ENCODE peak calls at places on chromosomes 11 and 22, in six cellular contexts. W is iris pigment epithelial cell; L is activated naive CD8-positive, alpha-beta T cell treated with anti-CD3 and anti-CD28 coated beads, Interleukin-2, amount 50 U/mL, for 24 hours; U is sciatic nerve; Q is GM18507; G is brain microvascular endothelial cell. N is an unnamed sample.
A peak's percentile ranks its signal among the peaks of the same experiment; 100 is the strongest.

GRCh38 chr11:32891657-32892354 is 805 bp upstream of the QSER1 start:
- DNase-seq in Q (no peak), L (peak; percentile 47), W (peak; percentile 16), G (no peak), U (no peak), N (no peak)

GRCh38 chr11:116725434-116726221 is 47.2 kb downstream of the BUD13 start:
- DNase-seq in G (peak; percentile 53), U (no peak), W (peak; percentile 32), Q (no peak), L (no peak), N (peak; percentile 2)

GRCh38 chr11:110097459-110098012 is 4.3 kb downstream of the ZC3H12C start:
- DNase-seq in L (no peak), W (peak; percentile 60), Q (no peak), U (no peak), G (no peak), N (no peak)

GRCh38 chr11:120565436-120566155 is 54.0 kb downstream of the GRIK4 start:
- DNase-seq in W (peak; percentile 47), L (no peak), Q (no peak), G (no peak), U (no peak), N (peak; percentile 52)

GRCh38 chr22:45210174-45210573 is 30.5 kb downstream of the KIAA0930 start:
- DNase-seq in W (no peak), Q (no peak), U (peak; percentile 42), G (no peak), L (no peak), N (no peak)

GRCh38 chr11:74444173-74444832 is 23.0 kb downstream of the KCNE3 start:
- DNase-seq in U (no peak), L (no peak), Q (no peak), G (no peak), W (no peak), N (no peak)

GRCh38 chr11:64864473-64865285 is 13.7 kb downstream of the EHD1 start:
- DNase-seq in G (peak; percentile 72), W (peak; percentile 88), Q (no peak), U (no peak), L (peak; percentile 78), N (peak; percentile 97)

GRCh38 chr11:116601734-116602636 is 170.8 kb downstream of the BUD13 start:
- DNase-seq in Q (no peak), G (peak; percentile 20), L (no peak), W (no peak), U (peak; percentile 18), N (peak; percentile 42)

GRCh38 chr11:34331329-34331728 is 26.5 kb downstream of the ABTB2 start:
- DNase-seq in L (no peak), W (peak; percentile 47), U (no peak), Q (no peak), G (peak; percentile 56), N (peak; percentile 77)

N was measured in astrocyte.